ENCODE peak calls at places on chromosome 20, in five cellular contexts. J is AG04450, L is PC-3, V is fibroblast of lung, D is body of pancreas. O is an unnamed sample.

GRCh38 chr20:45470262-45470931 is 844 bp downstream of the WFDC2 start:
- DNase-seq in V (peak), J (no peak), D (peak), L (no peak), O (peak)

GRCh38 chr20:22619272-22619671 is 34.9 kb upstream of the FOXA2 start:
- DNase-seq in J (no peak), D (no peak), V (no peak), L (peak), O (no peak)

GRCh38 chr20:1813101-1813529 is 82.1 kb upstream of the SIRPA start:
- DNase-seq in V (peak), J (peak), L (peak), D (peak), O (no peak)

GRCh38 chr20:17437251-17437650 is 93.9 kb downstream of the BFSP1 start:
- DNase-seq in L (no peak), D (no peak), J (no peak), V (no peak), O (no peak)

GRCh38 chr20:21214431-21214830 is 88.5 kb downstream of the KIZ start:
- DNase-seq in J (no peak), L (peak), V (peak), D (no peak), O (no peak)

GRCh38 chr20:59192533-59192896 is 28.9 kb downstream of the ZNF831 start:
- DNase-seq in J (no peak), L (no peak), V (no peak), D (no peak), O (no peak)

GRCh38 chr20:61170521-61170920 is 81.5 kb upstream of the CDH4 start:
- DNase-seq in D (no peak), J (no peak), V (no peak), L (no peak), O (no peak)

GRCh38 chr20:47810686-47811347 is 25.5 kb upstream of the SULF2 start:
- DNase-seq in J (no peak), D (no peak), L (no peak), V (no peak), O (no peak)

GRCh38 chr20:19986419-19986818 is 30.7 kb upstream of the NAA20 start:
- DNase-seq in L (no peak), V (peak), D (no peak), J (no peak), O (no peak)

GRCh38 chr20:61178431-61179080 is 73.5 kb upstream of the CDH4 start:
- DNase-seq in D (no peak), L (no peak), J (no peak), V (no peak), O (no peak)

GRCh38 chr20:17822039-17822438 is 122.3 kb downstream of the BANF2 start:
- DNase-seq in V (peak), L (peak), D (peak), J (peak), O (peak)

GRCh38 chr20:31968299-31969126 is 562 bp downstream of the XKR7 start:
- DNase-seq in V (peak), J (peak), L (peak), D (peak), O (peak)

GRCh38 chr20:1299522-1299921 is 29.4 kb downstream of the SDCBP2 start:
- DNase-seq in J (no peak), D (no peak), L (peak), V (no peak), O (peak)

GRCh38 chr20:3273371-3273770 is 34.4 kb upstream of the SLC4A11 start:
- DNase-seq in L (no peak), D (no peak), J (no peak), V (no peak), O (no peak)

GRCh38 chr20:3275966-3276365 is 37.0 kb upstream of the SLC4A11 start:
- DNase-seq in D (no peak), L (no peak), J (no peak), V (no peak), O (no peak)

GRCh38 chr20:3275064-3275935 is 36.3 kb upstream of the SLC4A11 start:
- DNase-seq in V (no peak), D (no peak), L (no peak), J (no peak), O (no peak)

GRCh38 chr20:3277686-3278465 is 38.9 kb upstream of the SLC4A11 start:
- DNase-seq in L (no peak), D (no peak), V (no peak), J (no peak), O (no peak)

GRCh38 chr20:3276400-3277015 is 37.5 kb upstream of the SLC4A11 start:
- DNase-seq in J (no peak), D (no peak), L (peak), V (peak), O (peak)
- TF ChIP-seq CTCF in J (peak), D (no peak), L (peak), V (no peak), O (peak)

GRCh38 chr20:43982016-43982415 is 67.4 kb downstream of the TOX2 start:
- DNase-seq in D (no peak), J (no peak), V (no peak), L (no peak), O (no peak)

GRCh38 chr20:43983904-43984361 is 69.3 kb downstream of the TOX2 start:
- DNase-seq in L (no peak), J (no peak), D (no peak), V (peak), O (no peak)

GRCh38 chr20:43982886-43983285 is 68.2 kb downstream of the TOX2 start:
- DNase-seq in V (no peak), L (no peak), J (no peak), D (no peak), O (no peak)

GRCh38 chr20:43984587-43984986 is 69.9 kb downstream of the TOX2 start:
- DNase-seq in D (no peak), V (no peak), J (no peak), L (no peak), O (no peak)

GRCh38 chr20:43983359-43983758 is 68.7 kb downstream of the TOX2 start:
- DNase-seq in D (no peak), J (no peak), V (no peak), L (peak), O (no peak)
- TF ChIP-seq CTCF in D (no peak), J (peak), V (peak), L (peak), O (no peak)

GRCh38 chr20:38472513-38473352 is at the start of gene RALGAPB:
- DNase-seq in J (peak), D (peak), L (peak), V (peak), O (peak)
- TF ChIP-seq CTCF in J (peak), D (peak), L (peak), V (peak), O (peak)

DNA sequence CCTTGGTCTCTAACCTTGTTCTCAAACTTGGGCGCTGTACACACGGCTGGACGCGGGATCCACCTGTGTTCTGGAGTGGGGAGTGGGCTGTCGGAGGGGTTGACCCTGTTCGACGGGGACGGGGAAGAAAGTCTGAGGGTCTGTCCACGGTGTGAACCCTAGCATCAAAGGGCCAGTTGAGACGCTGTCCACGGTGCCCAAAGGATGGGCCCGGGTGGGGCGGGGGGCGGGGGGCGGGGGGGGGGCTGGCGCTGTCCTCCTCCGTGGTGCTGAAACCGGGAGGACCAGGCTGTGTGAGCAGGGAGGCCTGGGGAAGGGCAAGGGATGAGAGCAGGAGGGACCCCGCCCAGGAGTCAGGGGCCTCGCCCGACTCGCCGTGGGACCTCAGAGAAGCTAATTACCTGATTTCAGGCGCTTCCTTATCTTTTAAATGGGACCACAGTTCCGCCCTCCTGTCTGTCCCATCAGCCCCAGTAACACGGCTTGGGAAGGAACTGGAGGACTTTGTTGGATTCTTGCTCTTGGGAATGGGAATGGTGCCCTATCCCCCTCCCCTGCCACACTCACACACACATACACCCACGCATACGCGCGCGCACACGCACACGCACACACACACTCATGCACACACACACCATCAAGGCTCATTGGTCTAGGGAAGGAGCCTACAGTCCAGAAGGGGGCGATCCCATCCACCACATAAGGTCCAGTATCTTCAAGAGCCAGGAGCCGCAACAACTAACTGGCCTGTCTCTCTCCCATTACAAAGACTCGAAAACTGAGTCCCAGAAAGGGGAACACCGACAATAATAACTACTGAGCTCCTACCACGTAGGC is 1.0 kb upstream of the VSTM2L start:
- DNase-seq in V (peak), L (peak), D (no peak), J (peak), O (peak)
- TF ChIP-seq CTCF in V (peak), L (peak), D (no peak), J (peak), O (peak)

GRCh38 chr20:40687384-40688128 is 1.5 kb downstream of the MAFB start:
- DNase-seq in J (no peak), D (peak), V (peak), L (no peak), O (peak)
- TF ChIP-seq CTCF in J (no peak), D (no peak), V (no peak), L (no peak), O (no peak)

GRCh38 chr20:11719153-11719552 is 198.5 kb upstream of the BTBD3 start:
- DNase-seq in J (no peak), V (no peak), L (no peak), D (no peak), O (no peak)

GRCh38 chr20:11717562-11717961 is 200.1 kb upstream of the BTBD3 start:
- DNase-seq in J (no peak), L (no peak), D (no peak), V (no peak), O (no peak)

GRCh38 chr20:11718474-11719094 is 199.1 kb upstream of the BTBD3 start:
- DNase-seq in V (no peak), J (no peak), D (no peak), L (no peak), O (no peak)

GRCh38 chr20:11716945-11717248 is 200.8 kb upstream of the BTBD3 start:
- DNase-seq in V (no peak), L (no peak), D (no peak), J (no peak), O (no peak)

DNA sequence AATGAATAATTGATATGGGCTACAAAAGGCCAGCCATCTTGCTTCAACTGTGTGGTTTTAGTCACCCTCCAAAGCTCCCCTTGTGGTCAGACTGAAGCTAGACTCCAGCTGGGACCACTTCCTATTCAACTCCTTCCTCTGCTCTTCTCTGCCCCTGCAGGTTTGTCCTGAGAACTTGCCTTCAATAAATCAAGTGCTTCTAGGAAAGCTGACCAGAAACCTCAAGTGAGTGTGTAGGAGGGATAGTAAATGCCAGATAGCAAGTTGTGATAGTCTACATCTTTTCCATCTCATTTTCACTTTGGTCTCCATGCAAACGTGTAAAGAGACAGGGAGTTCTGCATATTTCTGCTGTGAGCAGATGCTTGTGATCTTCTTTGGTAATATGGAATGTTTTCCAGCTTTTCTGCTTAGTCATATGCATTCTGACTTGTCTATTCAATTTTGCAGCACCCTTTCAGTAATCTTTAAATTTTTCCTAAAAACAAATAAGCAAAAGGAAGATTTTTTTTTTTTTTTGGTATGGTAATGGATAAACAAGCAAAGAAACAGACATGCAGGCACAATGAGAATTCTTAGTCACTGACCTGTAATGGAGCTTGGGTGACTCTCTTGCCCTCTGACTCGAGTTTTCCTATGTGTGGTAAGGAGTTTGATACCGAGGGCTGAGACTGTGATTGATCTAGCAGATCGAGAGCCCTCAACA is 201.3 kb upstream of the BTBD3 start:
- DNase-seq in D (no peak), V (peak), J (peak), L (peak), O (no peak)
- TF ChIP-seq CTCF in D (no peak), V (peak), J (peak), L (peak), O (peak)

GRCh38 chr20:34753706-34754461 is 49.7 kb downstream of the TP53INP2 start:
- DNase-seq in V (peak), J (peak), D (no peak), L (no peak), O (no peak)

GRCh38 chr20:34751453-34751852 is 47.3 kb downstream of the TP53INP2 start:
- DNase-seq in J (no peak), V (peak), D (no peak), L (no peak), O (no peak)

GRCh38 chr20:34750484-34750883 is 46.3 kb downstream of the TP53INP2 start:
- DNase-seq in J (peak), L (no peak), D (no peak), V (no peak), O (no peak)

GRCh38 chr20:34755367-34755766 is 51.2 kb downstream of the TP53INP2 start:
- DNase-seq in V (no peak), L (no peak), J (no peak), D (no peak), O (no peak)

GRCh38 chr20:34754611-34755010 is 50.5 kb downstream of the TP53INP2 start:
- DNase-seq in D (no peak), V (no peak), L (no peak), J (no peak), O (no peak)
- TF ChIP-seq CTCF in D (no peak), V (no peak), L (no peak), J (no peak), O (no peak)

GRCh38 chr20:6558361-6558760 is 209.1 kb upstream of the BMP2 start:
- DNase-seq in D (no peak), J (no peak), V (no peak), L (peak), O (no peak)
- TF ChIP-seq CTCF in D (no peak), J (no peak), V (peak), L (peak), O (no peak)

GRCh38 chr20:62345681-62346370 is 21.3 kb downstream of the LAMA5 start:
- DNase-seq in L (no peak), J (no peak), V (no peak), D (no peak), O (no peak)

GRCh38 chr20:62339647-62340062 is 27.5 kb downstream of the LAMA5 start:
- DNase-seq in V (no peak), L (no peak), J (no peak), D (no peak), O (no peak)

GRCh38 chr20:62344092-62344491 is 23.0 kb downstream of the LAMA5 start:
- DNase-seq in V (no peak), L (no peak), D (no peak), J (no peak), O (no peak)

GRCh38 chr20:62344782-62345181 is 22.3 kb downstream of the LAMA5 start:
- DNase-seq in J (peak), L (no peak), V (peak), D (no peak), O (no peak)

GRCh38 chr20:62342910-62343309 is 24.2 kb downstream of the LAMA5 start:
- DNase-seq in D (no peak), V (no peak), L (no peak), J (no peak), O (no peak)
- TF ChIP-seq CTCF in D (no peak), V (no peak), L (no peak), J (no peak), O (no peak)

O was measured in thyroid gland.